ENCODE peak calls at places on chromosomes 16 and 17, in six cellular contexts. One of them, this sample, is unnamed.

GRCh38 chr16:82995286-82995926 is 368.6 kb downstream of the CDH13 start:
- DNase-seq in activated naive CD8-positive, alpha-beta T cell treated with anti-CD3 and anti-CD28 coated beads, Interleukin-2, amount 10 ng/mL, durations not matched to agents 7 days and 5 days: no peak
- DNase-seq in right atrium auricular region: no peak
- DNase-seq in NCI-H1436: no peak
- DNase-seq in HEK293T: no peak
- DNase-seq in fibroblast of lung: no peak
- DNase-seq in this sample: no peak

GRCh38 chr17:5762191-5762590 is 177.9 kb upstream of the NLRP1 start:
- DNase-seq in activated naive CD8-positive, alpha-beta T cell treated with anti-CD3 and anti-CD28 coated beads, Interleukin-2, amount 10 ng/mL, durations not matched to agents 7 days and 5 days: no peak
- DNase-seq in right atrium auricular region: no peak
- DNase-seq in NCI-H1436: no peak
- DNase-seq in HEK293T: no peak
- DNase-seq in fibroblast of lung: no peak
- DNase-seq in this sample: no peak

GRCh38 chr16:55480228-55480655 is 1.2 kb downstream of the MMP2 start:
- DNase-seq in activated naive CD8-positive, alpha-beta T cell treated with anti-CD3 and anti-CD28 coated beads, Interleukin-2, amount 10 ng/mL, durations not matched to agents 7 days and 5 days: no peak
- DNase-seq in right atrium auricular region: peak
- DNase-seq in NCI-H1436: no peak
- DNase-seq in HEK293T: no peak
- DNase-seq in fibroblast of lung: peak
- DNase-seq in this sample: no peak

GRCh38 chr17:9121186-9121820 is 100.0 kb downstream of the NTN1 start:
- DNase-seq in activated naive CD8-positive, alpha-beta T cell treated with anti-CD3 and anti-CD28 coated beads, Interleukin-2, amount 10 ng/mL, durations not matched to agents 7 days and 5 days: no peak
- DNase-seq in right atrium auricular region: no peak
- DNase-seq in NCI-H1436: no peak
- DNase-seq in HEK293T: no peak
- DNase-seq in fibroblast of lung: no peak
- DNase-seq in this sample: no peak

GRCh38 chr16:34743115-34743514 is 1283.7 kb downstream of the TP53TG3F start:
- DNase-seq in activated naive CD8-positive, alpha-beta T cell treated with anti-CD3 and anti-CD28 coated beads, Interleukin-2, amount 10 ng/mL, durations not matched to agents 7 days and 5 days: no peak
- DNase-seq in right atrium auricular region: no peak
- DNase-seq in NCI-H1436: no peak
- DNase-seq in HEK293T: no peak
- DNase-seq in fibroblast of lung: no peak
- DNase-seq in this sample: no peak

GRCh38 chr17:32913593-32913992 is 14.4 kb upstream of the TMEM98 start:
- DNase-seq in activated naive CD8-positive, alpha-beta T cell treated with anti-CD3 and anti-CD28 coated beads, Interleukin-2, amount 10 ng/mL, durations not matched to agents 7 days and 5 days: no peak
- DNase-seq in right atrium auricular region: no peak
- DNase-seq in NCI-H1436: no peak
- DNase-seq in HEK293T: no peak
- DNase-seq in fibroblast of lung: no peak
- DNase-seq in this sample: no peak

GRCh38 chr16:8956265-8957060 is 7.2 kb downstream of the USP7 start:
- DNase-seq in activated naive CD8-positive, alpha-beta T cell treated with anti-CD3 and anti-CD28 coated beads, Interleukin-2, amount 10 ng/mL, durations not matched to agents 7 days and 5 days: no peak
- DNase-seq in right atrium auricular region: no peak
- DNase-seq in NCI-H1436: no peak
- DNase-seq in HEK293T: no peak
- DNase-seq in fibroblast of lung: no peak
- DNase-seq in this sample: no peak

GRCh38 chr17:38428150-38428642 is at the start of gene ARHGAP23:
- DNase-seq in activated naive CD8-positive, alpha-beta T cell treated with anti-CD3 and anti-CD28 coated beads, Interleukin-2, amount 10 ng/mL, durations not matched to agents 7 days and 5 days: no peak
- DNase-seq in right atrium auricular region: no peak
- DNase-seq in NCI-H1436: no peak
- DNase-seq in HEK293T: no peak
- DNase-seq in fibroblast of lung: peak
- DNase-seq in this sample: peak

GRCh38 chr17:3968886-3969524 is 4.8 kb upstream of the ATP2A3 start:
- DNase-seq in activated naive CD8-positive, alpha-beta T cell treated with anti-CD3 and anti-CD28 coated beads, Interleukin-2, amount 10 ng/mL, durations not matched to agents 7 days and 5 days: no peak
- DNase-seq in right atrium auricular region: no peak
- DNase-seq in NCI-H1436: no peak
- DNase-seq in HEK293T: no peak
- DNase-seq in fibroblast of lung: no peak
- DNase-seq in this sample: no peak

GRCh38 chr16:73113326-73113720 is 65.4 kb upstream of the ZFHX3 start:
- DNase-seq in activated naive CD8-positive, alpha-beta T cell treated with anti-CD3 and anti-CD28 coated beads, Interleukin-2, amount 10 ng/mL, durations not matched to agents 7 days and 5 days: no peak
- DNase-seq in right atrium auricular region: no peak
- DNase-seq in NCI-H1436: no peak
- DNase-seq in HEK293T: no peak
- DNase-seq in fibroblast of lung: peak
- DNase-seq in this sample: no peak

GRCh38 chr16:78553268-78554044 is 454.0 kb downstream of the WWOX start:
- DNase-seq in activated naive CD8-positive, alpha-beta T cell treated with anti-CD3 and anti-CD28 coated beads, Interleukin-2, amount 10 ng/mL, durations not matched to agents 7 days and 5 days: no peak
- DNase-seq in right atrium auricular region: no peak
- DNase-seq in NCI-H1436: no peak
- DNase-seq in HEK293T: no peak
- DNase-seq in fibroblast of lung: no peak
- DNase-seq in this sample: no peak

GRCh38 chr17:8894673-8895578 is 27.5 kb upstream of the PIK3R6 start:
- DNase-seq in activated naive CD8-positive, alpha-beta T cell treated with anti-CD3 and anti-CD28 coated beads, Interleukin-2, amount 10 ng/mL, durations not matched to agents 7 days and 5 days: peak
- DNase-seq in right atrium auricular region: no peak
- DNase-seq in NCI-H1436: peak
- DNase-seq in HEK293T: peak
- DNase-seq in fibroblast of lung: peak
- DNase-seq in this sample: peak

GRCh38 chr17:59115474-59115873 is 8.8 kb upstream of the TRIM37 start:
- DNase-seq in activated naive CD8-positive, alpha-beta T cell treated with anti-CD3 and anti-CD28 coated beads, Interleukin-2, amount 10 ng/mL, durations not matched to agents 7 days and 5 days: no peak
- DNase-seq in right atrium auricular region: no peak
- DNase-seq in NCI-H1436: no peak
- DNase-seq in HEK293T: no peak
- DNase-seq in fibroblast of lung: no peak
- DNase-seq in this sample: no peak

GRCh38 chr17:16214190-16215001 is 938 bp downstream of the NCOR1 start:
- DNase-seq in activated naive CD8-positive, alpha-beta T cell treated with anti-CD3 and anti-CD28 coated beads, Interleukin-2, amount 10 ng/mL, durations not matched to agents 7 days and 5 days: no peak
- DNase-seq in right atrium auricular region: no peak
- DNase-seq in NCI-H1436: no peak
- DNase-seq in HEK293T: no peak
- DNase-seq in fibroblast of lung: no peak
- DNase-seq in this sample: peak

GRCh38 chr16:54846761-54847160 is 83.9 kb upstream of the IRX5 start:
- DNase-seq in activated naive CD8-positive, alpha-beta T cell treated with anti-CD3 and anti-CD28 coated beads, Interleukin-2, amount 10 ng/mL, durations not matched to agents 7 days and 5 days: no peak
- DNase-seq in right atrium auricular region: no peak
- DNase-seq in NCI-H1436: no peak
- DNase-seq in HEK293T: no peak
- DNase-seq in fibroblast of lung: no peak
- DNase-seq in this sample: no peak